ENCODE peak calls at places on chromosomes 11 and 22, in four cellular contexts. C is Right ventricle myocardium inferior, Z is DND-41, B is cardiac muscle cell. X is an unnamed sample.

GRCh38 chr11:110490886-110491285 is 61.1 kb downstream of the FDX1 start:
- DNase-seq in B (peak; percentile 77), C (no peak), Z (no peak), X (no peak)

GRCh38 chr22:31937328-31937727 is 7.0 kb upstream of the YWHAH start:
- DNase-seq in Z (no peak), C (no peak), B (no peak), X (no peak)

GRCh38 chr11:68912254-68912653 is 8.6 kb downstream of the IGHMBP2 start:
- DNase-seq in C (no peak), Z (no peak), B (no peak), X (no peak)

GRCh38 chr22:41782316-41782715 is 18.2 kb upstream of the CCDC134 start:
- DNase-seq in C (peak; percentile 33), Z (no peak), B (no peak), X (no peak)

GRCh38 chr11:66393954-66394353 is 22.4 kb upstream of the SLC29A2 start:
- DNase-seq in Z (no peak), C (no peak), B (no peak), X (no peak)

GRCh38 chr11:117837791-117838190 is 13.2 kb upstream of the FXYD2 start:
- DNase-seq in B (no peak), Z (peak; percentile 78), C (peak; percentile 50), X (no peak)

GRCh38 chr11:120208777-120209176 is 2.1 kb upstream of the OAF start:
- DNase-seq in C (peak; percentile 68), B (peak; percentile 65), Z (no peak), X (no peak)

GRCh38 chr11:112106070-112106469 is 19.4 kb downstream of the SDHD start:
- DNase-seq in C (no peak), B (no peak), Z (no peak), X (no peak)

GRCh38 chr11:2664886-2665746 is 34.7 kb downstream of the KCNQ1OT1 start:
- DNase-seq in B (no peak), Z (no peak), C (no peak), X (no peak)

GRCh38 chr11:11967669-11968510 is 40.5 kb downstream of the DKK3 start:
- DNase-seq in B (no peak), C (no peak), Z (no peak), X (no peak)

GRCh38 chr11:16591157-16591556 is 147.3 kb upstream of the C11orf58 start:
- DNase-seq in C (no peak), Z (no peak), B (no peak), X (no peak)

GRCh38 chr11:3205261-3206127 is 13.1 kb downstream of the MRGPRG start:
- DNase-seq in B (peak; percentile 40), Z (no peak), C (no peak), X (no peak)

GRCh38 chr22:50261615-50262459 is at the start of gene MAPK12:
- DNase-seq in Z (no peak), B (peak; percentile 68), C (peak; percentile 60), X (peak; percentile 88)

GRCh38 chr11:93567406-93567819 is 24.2 kb upstream of the SMCO4 start:
- DNase-seq in B (peak; percentile 7), C (peak; percentile 82), Z (no peak), X (no peak)

GRCh38 chr11:15114501-15115475 is at the start of gene INSC:
- DNase-seq in B (peak; percentile 24), C (no peak), Z (no peak), X (peak; percentile 26)

GRCh38 chr11:116517584-116517983 is 255.2 kb downstream of the BUD13 start:
- DNase-seq in B (no peak), C (no peak), Z (no peak), X (no peak)